ENCODE peak calls at places on chromosomes 11 and 22, in six cellular contexts. H is brain microvascular endothelial cell; Q is CD8-positive, alpha-beta T cell; C is cardiac fibroblast; G is endothelial cell; O is tibial nerve. Z is an unnamed sample.

GRCh38 chr11:123304828-123305530 is 109.9 kb upstream of the CLMP start:
- DNase-seq in O (no peak), Q (no peak), H (no peak), C (no peak), G (no peak), Z (no peak)

GRCh38 chr11:66789097-66789890 is 53.9 kb upstream of the RCE1 start:
- DNase-seq in H (no peak), O (no peak), Q (no peak), G (no peak), C (peak; percentile 2), Z (no peak)

GRCh38 chr11:113664069-113664980 is 41.8 kb downstream of the TMPRSS5 start:
- DNase-seq in H (peak; percentile 82), O (no peak), C (peak; percentile 64), Q (no peak), G (no peak), Z (no peak)

GRCh38 chr11:116715383-116715782 is 57.4 kb downstream of the BUD13 start:
- DNase-seq in Q (no peak), G (no peak), H (no peak), C (no peak), O (no peak), Z (no peak)

GRCh38 chr22:19038164-19038546 is 84.1 kb downstream of the DGCR2 start:
- DNase-seq in O (no peak), C (no peak), G (no peak), Q (no peak), H (no peak), Z (no peak)

GRCh38 chr22:22099833-22100812 is 117.5 kb upstream of the TOP3B start:
- DNase-seq in C (peak; percentile 44), Q (no peak), G (no peak), O (no peak), H (peak; percentile 13), Z (peak; percentile 32)

GRCh38 chr11:123187221-123187620 is 7.8 kb downstream of the CLMP start:
- DNase-seq in G (no peak), Q (no peak), C (no peak), H (no peak), O (no peak), Z (no peak)

GRCh38 chr22:27523711-27524110 is 277.8 kb downstream of the MN1 start:
- DNase-seq in Q (no peak), O (no peak), G (no peak), C (no peak), H (no peak), Z (no peak)

GRCh38 chr11:128884703-128885338 is 6.3 kb upstream of the KCNJ5 start:
- DNase-seq in O (peak; percentile 73), Q (peak; percentile 50), G (peak; percentile 76), C (peak; percentile 79), H (peak; percentile 45), Z (peak; percentile 61)

GRCh38 chr22:44292007-44292370 is 20.8 kb downstream of the SHISAL1 start:
- DNase-seq in G (no peak), H (no peak), Q (no peak), C (no peak), O (no peak), Z (peak; percentile 47)

GRCh38 chr11:87142594-87142993 is 104.9 kb downstream of the TMEM135 start:
- DNase-seq in H (no peak), C (no peak), O (no peak), Q (no peak), G (no peak), Z (no peak)

GRCh38 chr22:37563153-37564081 is 3.1 kb downstream of the CDC42EP1 start:
- DNase-seq in H (peak; percentile 96), G (no peak), C (peak; percentile 96), Q (no peak), O (peak; percentile 87), Z (no peak)

GRCh38 chr22:46071451-46072029 is 78.8 kb upstream of the PPARA start:
- DNase-seq in G (no peak), H (peak; percentile 80), C (peak; percentile 97), O (peak; percentile 96), Q (peak; percentile 44), Z (peak; percentile 69)

GRCh38 chr11:287821-288327 is 1.1 kb upstream of the PGGHG start:
- DNase-seq in G (no peak), C (no peak), Q (peak; percentile 59), O (no peak), H (no peak), Z (no peak)

GRCh38 chr11:134045799-134046635 is 22.9 kb upstream of the JAM3 start:
- DNase-seq in O (no peak), Q (no peak), C (no peak), H (no peak), G (peak; percentile 50), Z (peak; percentile 85)

GRCh38 chr11:18485905-18486528 is 30.4 kb downstream of the LDHAL6A start:
- DNase-seq in C (no peak), H (no peak), O (no peak), G (no peak), Q (no peak), Z (no peak)

GRCh38 chr11:118533769-118534729 is 3.1 kb downstream of the TMEM25 start:
- DNase-seq in O (no peak), H (no peak), G (no peak), C (no peak), Q (no peak), Z (no peak)
- TF ChIP-seq CTCF in O (no peak), H (no peak), G (no peak), C (no peak), Q (no peak), Z (no peak)

GRCh38 chr11:45266693-45267451 is 19.3 kb downstream of the SYT13 start:
- DNase-seq in Q (no peak), O (no peak), C (no peak), H (no peak), G (peak; percentile 62), Z (peak; percentile 19)
- TF ChIP-seq CTCF in Q (no peak), O (peak; percentile 22), C (peak; percentile 37), H (peak; percentile 50), G (peak; percentile 79), Z (peak; percentile 44)

DNA sequence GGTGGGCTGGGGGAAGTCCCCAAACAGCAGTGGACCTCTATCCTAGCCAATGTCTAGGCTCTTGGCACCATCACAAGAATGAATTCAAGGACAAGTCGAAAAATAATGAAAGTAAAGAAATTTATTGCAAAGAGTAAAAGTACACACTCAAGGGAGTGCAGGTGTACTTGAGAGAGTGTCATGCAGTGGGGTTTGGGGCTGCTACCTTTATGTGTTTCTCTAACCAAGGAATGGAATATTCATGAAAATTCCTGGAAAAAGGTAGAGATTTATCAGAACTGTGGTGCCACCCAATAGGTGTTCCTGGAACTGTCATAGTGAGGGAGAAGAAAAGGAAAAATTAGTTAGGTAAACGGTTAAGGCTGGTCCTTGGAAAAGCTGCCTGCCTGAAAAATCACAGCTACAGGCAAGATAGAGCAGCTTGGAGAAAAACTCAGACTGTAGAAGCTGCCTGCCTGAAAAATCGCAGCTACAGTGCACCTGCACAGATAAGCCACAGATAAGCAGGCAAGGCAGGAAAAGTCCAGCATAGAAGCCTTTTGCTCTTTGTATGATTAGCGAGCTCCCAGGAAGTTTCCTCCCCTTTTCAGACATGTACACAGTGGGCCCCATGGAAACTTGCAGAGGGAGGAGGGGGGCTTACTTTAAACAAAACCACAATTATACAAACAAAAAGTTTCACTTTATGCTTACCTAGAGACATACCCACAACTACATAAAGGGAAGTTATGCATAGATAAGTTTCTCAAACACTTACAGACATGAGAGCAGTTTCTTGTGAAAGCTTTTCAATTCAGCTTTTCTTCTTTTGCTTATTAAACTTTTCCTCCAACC is 71.4 kb upstream of the B3GNT6 start:
- DNase-seq in G (no peak), O (no peak), C (no peak), Q (no peak), H (no peak), Z (no peak)
- TF ChIP-seq CTCF in G (no peak), O (no peak), C (no peak), Q (no peak), H (no peak), Z (no peak)

DNA sequence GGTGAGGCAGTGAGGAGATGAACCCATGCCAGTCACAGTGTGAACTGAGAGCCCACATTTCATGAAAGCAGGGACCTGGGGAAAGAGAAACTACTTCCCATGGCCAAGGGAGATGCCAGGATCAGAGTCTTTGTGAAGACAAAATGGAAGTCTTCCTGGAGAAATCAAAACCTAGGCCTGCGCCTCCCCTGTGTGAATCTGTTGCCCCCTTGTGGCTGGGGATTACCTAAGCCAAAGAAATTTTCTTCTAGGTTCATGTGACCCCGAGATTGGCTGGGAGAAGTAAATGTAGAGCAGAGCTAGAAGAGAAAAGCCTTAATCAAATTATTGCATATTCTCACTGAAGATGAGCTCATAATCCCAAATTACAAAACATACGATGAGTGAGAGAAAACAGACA is 1075.3 kb downstream of the TBC1D22A start:
- DNase-seq in G (peak; percentile 26), H (no peak), C (peak; percentile 33), Q (no peak), O (no peak), Z (peak; percentile 61)
- TF ChIP-seq CTCF in G (no peak), H (no peak), C (peak; percentile 39), Q (no peak), O (no peak), Z (peak; percentile 61)

DNA sequence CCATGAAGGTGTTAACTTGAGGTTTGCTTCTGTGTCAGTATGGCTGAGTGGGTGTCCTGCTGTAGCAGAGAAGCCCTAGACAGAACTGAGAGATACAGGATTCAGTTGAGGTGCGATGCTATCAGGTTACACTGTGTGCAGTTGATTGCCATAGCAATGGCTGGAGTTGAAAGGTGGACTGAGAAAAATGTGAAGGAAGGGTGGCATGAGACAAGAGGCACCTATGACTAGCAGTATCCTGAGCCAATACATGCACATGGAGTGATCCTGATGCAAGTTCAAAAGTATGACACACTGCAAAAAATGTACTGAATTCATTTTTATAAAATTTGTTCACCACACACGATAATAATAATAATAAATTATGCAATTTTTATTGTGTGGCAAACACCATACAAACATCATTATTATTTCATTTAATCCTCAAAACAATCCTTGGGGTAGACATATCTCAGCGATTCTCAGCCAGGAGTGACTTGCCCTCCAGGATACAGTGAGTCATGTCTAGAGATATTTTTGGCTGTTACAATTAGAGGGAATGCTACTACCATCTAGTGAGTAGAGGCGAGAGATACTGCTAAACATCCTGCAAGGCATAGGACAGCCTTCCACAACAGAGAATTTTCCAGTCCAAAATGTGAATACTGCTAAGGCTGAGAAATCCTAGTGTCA is 3.9 kb upstream of the PIWIL4 start:
- DNase-seq in G (no peak), O (no peak), H (peak; percentile 59), Q (no peak), C (peak; percentile 84), Z (no peak)
- TF ChIP-seq CTCF in G (no peak), O (no peak), H (peak; percentile 58), Q (no peak), C (peak; percentile 44), Z (no peak)

DNA sequence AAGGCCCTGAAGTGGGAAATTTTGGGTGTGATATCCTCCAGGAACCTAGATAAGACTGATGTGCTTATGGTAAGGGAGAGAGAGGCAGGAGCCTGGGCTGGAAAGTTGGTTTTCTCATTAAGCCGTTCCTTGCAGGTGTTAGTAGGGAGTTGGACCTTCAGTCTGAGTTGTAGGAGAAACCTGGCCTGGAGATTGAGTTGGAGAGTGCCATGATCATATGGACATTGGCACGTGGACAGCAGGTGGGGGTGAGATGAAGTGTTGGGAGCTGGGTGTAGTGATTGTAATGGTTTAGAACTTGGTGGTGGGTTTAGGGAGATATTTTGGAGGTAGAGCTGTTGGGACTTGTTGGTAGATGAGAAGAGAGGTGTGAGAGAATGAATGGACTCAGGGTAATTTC is 4.9 kb downstream of the PPP6R2 start:
- DNase-seq in Q (no peak), C (no peak), H (no peak), O (no peak), G (no peak), Z (no peak)
- TF ChIP-seq CTCF in Q (no peak), C (no peak), H (no peak), O (no peak), G (no peak), Z (no peak)